ENCODE peak calls at places on chromosomes 13 and 19, in seven cellular contexts. One of them, this sample, is unnamed. For H3K4me1, the result is how much of the 10 kb centered on the place peaks cover.

GRCh38 chr19:7506385-7507328 is 9.2 kb upstream of the ZNF358 start:
- DNase-seq in upper lobe of left lung: peak
- DNase-seq in H1: peak
- DNase-seq in HCT116: peak
- DNase-seq in stomach: peak
- DNase-seq in suprapubic skin: no peak
- DNase-seq in GM23338: peak
- DNase-seq in this sample: peak

GRCh38 chr19:15249912-15250634 is 17.8 kb upstream of the EPHX3 start:
- DNase-seq in upper lobe of left lung: no peak
- DNase-seq in H1: no peak
- DNase-seq in HCT116: no peak
- DNase-seq in stomach: no peak
- DNase-seq in suprapubic skin: no peak
- DNase-seq in GM23338: no peak
- DNase-seq in this sample: no peak

GRCh38 chr13:94933230-94933751 is 220.9 kb upstream of the SOX21 start:
- DNase-seq in upper lobe of left lung: no peak
- DNase-seq in H1: no peak
- DNase-seq in HCT116: no peak
- DNase-seq in stomach: no peak
- DNase-seq in suprapubic skin: no peak
- DNase-seq in GM23338: no peak
- DNase-seq in this sample: no peak

GRCh38 chr19:43463381-43464088 is 1.9 kb downstream of the LYPD3 start:
- DNase-seq in upper lobe of left lung: peak
- DNase-seq in H1: peak
- DNase-seq in HCT116: peak
- DNase-seq in stomach: peak
- DNase-seq in suprapubic skin: peak
- DNase-seq in GM23338: peak
- DNase-seq in this sample: peak

GRCh38 chr13:95533545-95534135 is 18.9 kb upstream of the CLDN10 start:
- DNase-seq in upper lobe of left lung: no peak
- DNase-seq in H1: no peak
- DNase-seq in HCT116: no peak
- DNase-seq in stomach: peak
- DNase-seq in suprapubic skin: no peak
- DNase-seq in GM23338: peak
- DNase-seq in this sample: peak

GRCh38 chr19:1977116-1977515 is 36.1 kb downstream of the CSNK1G2 start:
- DNase-seq in upper lobe of left lung: no peak
- DNase-seq in H1: no peak
- DNase-seq in HCT116: no peak
- DNase-seq in stomach: no peak
- DNase-seq in suprapubic skin: no peak
- DNase-seq in GM23338: no peak
- DNase-seq in this sample: no peak

GRCh38 chr13:71864094-71864980 is 2.7 kb downstream of the DACH1 start:
- DNase-seq in upper lobe of left lung: peak
- DNase-seq in H1: no peak
- DNase-seq in HCT116: no peak
- DNase-seq in stomach: no peak
- DNase-seq in suprapubic skin: peak
- DNase-seq in GM23338: peak
- DNase-seq in this sample: peak

GRCh38 chr13:109816112-109816978 is 30.0 kb upstream of the IRS2 start:
- DNase-seq in upper lobe of left lung: no peak
- DNase-seq in H1: no peak
- DNase-seq in HCT116: no peak
- DNase-seq in stomach: no peak
- DNase-seq in suprapubic skin: no peak
- DNase-seq in GM23338: peak
- DNase-seq in this sample: no peak

GRCh38 chr13:80605743-80606142 is 264.8 kb upstream of the SPRY2 start:
- DNase-seq in upper lobe of left lung: no peak
- DNase-seq in H1: no peak
- DNase-seq in HCT116: no peak
- DNase-seq in stomach: no peak
- DNase-seq in suprapubic skin: no peak
- DNase-seq in GM23338: no peak
- DNase-seq in this sample: no peak

GRCh38 chr19:6761053-6761676 is 6.1 kb downstream of the SH2D3A start:
- DNase-seq in upper lobe of left lung: no peak
- DNase-seq in H1: no peak
- DNase-seq in HCT116: no peak
- DNase-seq in stomach: no peak
- DNase-seq in suprapubic skin: no peak
- DNase-seq in GM23338: peak
- DNase-seq in this sample: no peak

GRCh38 chr13:53129864-53130393 is 101.3 kb downstream of the OLFM4 start:
- DNase-seq in upper lobe of left lung: no peak
- DNase-seq in H1: no peak
- DNase-seq in HCT116: no peak
- DNase-seq in stomach: no peak
- DNase-seq in suprapubic skin: no peak
- DNase-seq in GM23338: peak
- DNase-seq in this sample: no peak

GRCh38 chr13:34578471-34578870 is 363.6 kb upstream of the NBEA start:
- DNase-seq in upper lobe of left lung: no peak
- DNase-seq in H1: no peak
- DNase-seq in HCT116: no peak
- DNase-seq in stomach: no peak
- DNase-seq in suprapubic skin: no peak
- DNase-seq in GM23338: no peak
- DNase-seq in this sample: no peak

DNA sequence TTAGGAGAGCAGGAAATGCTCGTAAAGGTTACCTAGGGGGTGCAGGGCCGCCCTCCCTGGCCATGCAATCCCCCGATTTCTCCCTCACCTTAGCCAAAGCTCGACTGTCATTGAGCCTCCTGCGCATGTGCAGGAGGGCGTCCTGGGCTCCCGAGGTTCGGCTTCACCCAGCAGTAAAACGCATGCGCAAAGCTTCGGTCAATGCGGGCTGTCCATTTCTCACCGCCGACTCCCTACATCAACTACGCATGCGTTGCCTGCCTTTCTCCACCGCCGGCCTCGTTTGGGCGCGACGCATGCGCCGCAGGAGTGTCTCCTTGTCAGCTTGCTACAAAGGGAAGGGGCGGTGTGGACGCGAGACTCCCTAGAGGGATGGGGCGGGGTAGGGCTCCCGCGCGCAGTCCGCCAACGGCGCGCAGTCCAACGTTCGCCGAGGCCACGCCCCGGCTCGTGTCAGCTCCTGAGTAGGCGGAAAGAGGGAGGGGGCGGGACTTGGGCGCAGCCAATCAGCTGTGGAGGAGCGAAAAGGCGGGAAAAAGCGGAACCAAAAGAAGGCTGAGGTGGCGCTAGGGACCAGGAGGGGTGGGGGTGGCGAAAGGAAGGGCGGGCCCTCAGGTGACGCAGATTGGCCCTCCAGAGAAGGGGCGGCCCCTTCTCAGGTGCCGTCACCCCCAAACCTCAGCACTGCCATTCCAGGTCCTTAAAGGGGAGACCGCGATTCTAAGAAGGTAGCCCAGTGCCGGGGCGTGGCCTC is at the start of the genes SYNGR4 and TMEM143:
- DNase-seq in upper lobe of left lung: peak
- DNase-seq in H1: peak
- DNase-seq in HCT116: peak
- DNase-seq in stomach: peak
- DNase-seq in suprapubic skin: peak
- DNase-seq in GM23338: peak
- DNase-seq in this sample: peak
- TF ChIP-seq POLR2AphosphoS5 in upper lobe of left lung: peak
- TF ChIP-seq POLR2AphosphoS5 in H1: no peak
- TF ChIP-seq POLR2AphosphoS5 in HCT116: peak
- TF ChIP-seq POLR2AphosphoS5 in stomach: peak
- TF ChIP-seq POLR2AphosphoS5 in suprapubic skin: no peak
- TF ChIP-seq POLR2AphosphoS5 in GM23338: peak
- TF ChIP-seq POLR2AphosphoS5 in this sample: peak

GRCh38 chr19:19514881-19515763 is at the start of gene TSSK6:
- DNase-seq in upper lobe of left lung: no peak
- DNase-seq in H1: no peak
- DNase-seq in HCT116: no peak
- DNase-seq in stomach: no peak
- DNase-seq in suprapubic skin: no peak
- DNase-seq in GM23338: no peak
- DNase-seq in this sample: no peak
- TF ChIP-seq CTCF in upper lobe of left lung: no peak
- TF ChIP-seq CTCF in H1: peak
- TF ChIP-seq CTCF in HCT116: no peak
- TF ChIP-seq CTCF in stomach: no peak
- TF ChIP-seq CTCF in suprapubic skin: no peak
- TF ChIP-seq CTCF in GM23338: peak
- TF ChIP-seq CTCF in this sample: no peak

DNA sequence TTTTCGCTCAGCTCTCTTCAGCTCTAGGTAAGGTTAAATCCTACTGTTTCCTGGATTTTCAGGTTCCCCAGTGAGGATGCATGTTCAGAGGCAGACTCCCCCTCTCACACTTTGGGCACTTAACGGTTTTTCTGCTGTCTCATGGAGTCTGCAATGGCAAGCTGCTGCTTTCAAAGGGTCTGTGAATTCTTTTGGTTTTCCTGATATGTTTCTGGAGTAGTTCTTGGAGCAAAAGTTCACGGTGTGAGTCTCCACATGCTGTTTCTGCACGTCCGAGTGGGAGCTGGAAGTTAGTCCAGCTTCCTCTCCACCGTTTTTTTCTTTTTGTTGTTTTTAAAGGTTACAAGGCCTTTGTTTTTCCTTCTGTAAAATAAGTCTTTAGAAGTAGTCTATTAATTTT is 35.5 kb downstream of the DNAJC15 start:
- DNase-seq in upper lobe of left lung: no peak
- DNase-seq in H1: no peak
- DNase-seq in HCT116: no peak
- DNase-seq in stomach: no peak
- DNase-seq in suprapubic skin: no peak
- DNase-seq in GM23338: no peak
- DNase-seq in this sample: no peak
- H3K4me1 ChIP-seq in upper lobe of left lung: under half
- H3K4me1 ChIP-seq in H1: under half
- H3K4me1 ChIP-seq in HCT116: under half
- H3K4me1 ChIP-seq in stomach: under half
- H3K4me1 ChIP-seq in suprapubic skin: under half
- H3K4me1 ChIP-seq in GM23338: half or more
- H3K4me1 ChIP-seq in this sample: under half

DNA sequence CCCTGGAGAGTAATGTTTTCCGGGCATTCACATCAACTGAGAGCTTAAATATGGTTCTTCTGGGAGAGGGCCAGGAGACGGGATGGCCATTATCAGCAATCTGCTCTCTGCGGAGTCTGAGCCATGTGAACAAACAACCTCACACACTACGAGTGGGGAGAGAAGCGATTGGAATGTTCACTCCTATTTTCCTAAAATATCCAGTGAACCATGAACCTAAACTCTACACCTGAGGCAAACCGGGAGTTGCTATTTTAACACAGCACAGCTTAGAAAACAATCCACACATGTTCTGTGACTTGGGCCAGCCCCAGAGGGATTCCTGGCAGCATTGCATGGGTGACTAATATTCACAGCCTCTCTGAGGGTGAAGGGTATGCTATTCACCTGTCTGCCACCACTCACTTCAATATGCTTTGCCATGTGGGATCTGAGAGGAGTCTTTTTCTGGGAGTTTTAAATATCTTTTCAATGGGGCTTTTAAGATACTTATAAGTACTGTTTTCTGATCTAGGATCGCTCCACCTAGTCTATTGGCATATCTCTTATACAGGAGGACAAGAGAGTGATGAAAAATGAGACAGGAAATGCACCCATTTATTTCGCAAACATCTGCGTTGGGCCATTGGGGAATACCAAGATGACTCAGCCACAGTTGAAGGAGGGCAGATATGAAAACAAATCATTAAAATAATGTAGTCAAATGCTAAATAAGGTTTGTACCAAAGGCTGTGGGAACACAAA is 72.6 kb upstream of the SERP2 start:
- DNase-seq in upper lobe of left lung: peak
- DNase-seq in H1: no peak
- DNase-seq in HCT116: peak
- DNase-seq in stomach: peak
- DNase-seq in suprapubic skin: no peak
- DNase-seq in GM23338: no peak
- DNase-seq in this sample: no peak
- TF ChIP-seq POLR2AphosphoS5 in upper lobe of left lung: peak
- TF ChIP-seq POLR2AphosphoS5 in H1: no peak
- TF ChIP-seq POLR2AphosphoS5 in HCT116: peak
- TF ChIP-seq POLR2AphosphoS5 in stomach: peak
- TF ChIP-seq POLR2AphosphoS5 in suprapubic skin: no peak
- TF ChIP-seq POLR2AphosphoS5 in GM23338: no peak
- TF ChIP-seq POLR2AphosphoS5 in this sample: no peak

DNA sequence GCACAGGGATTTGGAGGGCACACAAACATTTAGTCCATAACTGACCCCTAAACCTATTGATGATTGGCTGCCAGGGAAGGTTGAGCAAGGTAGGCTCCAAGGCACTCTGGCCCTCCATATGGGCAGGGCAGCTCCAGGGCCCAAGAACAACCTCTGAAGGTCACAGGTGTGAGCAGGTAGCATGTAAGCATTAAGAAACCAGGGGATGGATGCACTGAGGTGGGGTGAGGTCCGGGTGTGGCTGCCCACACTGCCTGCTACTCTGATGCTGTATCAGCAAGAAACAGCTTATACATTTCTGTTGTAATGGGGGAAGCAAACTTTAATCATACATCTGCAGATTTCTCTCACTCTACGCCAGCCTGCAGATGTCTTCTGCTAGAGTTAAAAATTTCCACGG is 72.8 kb upstream of the MRI1 start:
- DNase-seq in upper lobe of left lung: no peak
- DNase-seq in H1: no peak
- DNase-seq in HCT116: no peak
- DNase-seq in stomach: no peak
- DNase-seq in suprapubic skin: no peak
- DNase-seq in GM23338: no peak
- DNase-seq in this sample: no peak
- TF ChIP-seq CTCF in upper lobe of left lung: no peak
- TF ChIP-seq CTCF in H1: no peak
- TF ChIP-seq CTCF in HCT116: no peak
- TF ChIP-seq CTCF in stomach: no peak
- TF ChIP-seq CTCF in suprapubic skin: no peak
- TF ChIP-seq CTCF in GM23338: no peak
- TF ChIP-seq CTCF in this sample: no peak